ENCODE peak calls at places on chromosomes 13 and 19, in four cellular contexts. R is mesothelial cell of epicardium, Z is upper lobe of right lung, C is lower leg skin. I is an unnamed sample.

GRCh38 chr13:36480726-36481485 is 48.6 kb downstream of the CCNA1 start:
- DNase-seq in R (no peak), C (no peak), Z (no peak), I (no peak)

GRCh38 chr13:73412933-73413332 is 354.1 kb downstream of the KLF5 start:
- DNase-seq in C (no peak), R (no peak), Z (no peak), I (no peak)

GRCh38 chr13:101695870-101696516 is 243.5 kb downstream of the ITGBL1 start:
- DNase-seq in C (no peak), R (no peak), Z (no peak), I (no peak)

GRCh38 chr13:41061914-41062837 is 867 bp downstream of the WBP4 start:
- DNase-seq in C (no peak), Z (no peak), R (no peak), I (no peak)

GRCh38 chr13:51806571-51806970 is 2.6 kb upstream of the DHRS12 start:
- DNase-seq in R (no peak), Z (no peak), C (no peak), I (no peak)

GRCh38 chr19:21848706-21849105 is 12.7 kb upstream of the ZNF43 start:
- DNase-seq in R (no peak), C (no peak), Z (no peak), I (no peak)

GRCh38 chr13:27406178-27406939 is 18.1 kb upstream of the GTF3A start:
- DNase-seq in R (no peak), Z (no peak), C (peak), I (no peak)

GRCh38 chr13:43915451-43915850 is 35.7 kb downstream of the LACC1 start:
- DNase-seq in R (no peak), C (no peak), Z (no peak), I (no peak)

GRCh38 chr13:40171566-40171965 is 494.9 kb downstream of the FOXO1 start:
- DNase-seq in R (no peak), Z (no peak), C (no peak), I (no peak)

GRCh38 chr19:53165691-53166091 is 6.8 kb upstream of the ZNF347 start:
- DNase-seq in Z (no peak), C (no peak), R (no peak), I (no peak)

GRCh38 chr19:29326351-29326750 is 113.4 kb upstream of the UQCRFS1 start:
- DNase-seq in R (no peak), C (peak), Z (no peak), I (no peak)

GRCh38 chr19:45814851-45815481 is at the start of gene RSPH6A:
- DNase-seq in C (no peak), R (no peak), Z (no peak), I (peak)

GRCh38 chr13:106958690-106959089 is 390.8 kb upstream of the ARGLU1 start:
- DNase-seq in C (no peak), Z (no peak), R (no peak), I (no peak)

GRCh38 chr19:56333506-56333905 is 18.9 kb upstream of the ZSCAN5A start:
- DNase-seq in C (no peak), R (no peak), Z (no peak), I (no peak)

GRCh38 chr13:94617389-94618000 is 15.8 kb downstream of the GPR180 start:
- DNase-seq in C (no peak), Z (no peak), R (no peak), I (no peak)

GRCh38 chr19:768424-768823 is 17.5 kb downstream of the MISP start:
- DNase-seq in C (no peak), R (no peak), Z (no peak), I (no peak)

GRCh38 chr19:38093154-38093553 is 130.9 kb downstream of the DPF1 start:
- DNase-seq in Z (no peak), C (no peak), R (no peak), I (no peak)

GRCh38 chr13:37068962-37069361 is 9.5 kb upstream of the SUPT20H start:
- DNase-seq in R (no peak), C (no peak), Z (no peak), I (no peak)

GRCh38 chr19:42191855-42192254 is 25.6 kb downstream of the DEDD2 start:
- DNase-seq in R (no peak), C (no peak), Z (no peak), I (no peak)

GRCh38 chr13:77584111-77584510 is 48.6 kb downstream of the SCEL start:
- DNase-seq in R (no peak), Z (no peak), C (peak), I (no peak)

GRCh38 chr13:99446242-99446641 is 55.0 kb upstream of the TM9SF2 start:
- DNase-seq in C (no peak), Z (no peak), R (no peak), I (no peak)
- TF ChIP-seq CTCF in C (no peak), Z (no peak), R (no peak), I (no peak)

GRCh38 chr19:49118565-49119410 is at the start of gene C19orf73:
- DNase-seq in R (peak), Z (peak), C (peak), I (peak)
- TF ChIP-seq CTCF in R (no peak), Z (peak), C (no peak), I (peak)

DNA sequence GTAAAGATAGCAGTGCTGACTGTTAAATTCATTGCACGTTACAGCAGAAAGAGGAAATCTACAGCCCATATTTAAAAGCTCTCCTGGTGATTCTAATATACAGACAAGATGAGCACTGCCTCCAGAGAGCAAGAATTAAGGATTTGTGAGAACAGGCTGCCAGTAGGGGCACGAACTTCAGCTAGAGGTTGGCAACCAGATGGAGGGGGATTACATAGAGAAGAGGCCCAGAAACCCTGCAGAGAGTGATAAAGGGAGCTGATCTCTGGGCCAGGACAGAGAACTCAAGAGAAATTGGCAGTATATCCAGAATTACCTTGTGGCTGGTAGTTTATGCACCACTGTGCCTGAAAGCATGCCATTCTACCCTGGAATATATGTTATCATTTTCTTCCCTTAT is 144.8 kb downstream of the UFM1 start:
- DNase-seq in C (no peak), R (no peak), Z (no peak), I (no peak)
- TF ChIP-seq CTCF in C (no peak), R (no peak), Z (no peak), I (no peak)

GRCh38 chr19:54179921-54180452 is 7.0 kb upstream of the TMC4 start:
- DNase-seq in C (no peak), Z (no peak), R (no peak), I (no peak)
- TF ChIP-seq CTCF in C (no peak), Z (no peak), R (no peak), I (peak)

DNA sequence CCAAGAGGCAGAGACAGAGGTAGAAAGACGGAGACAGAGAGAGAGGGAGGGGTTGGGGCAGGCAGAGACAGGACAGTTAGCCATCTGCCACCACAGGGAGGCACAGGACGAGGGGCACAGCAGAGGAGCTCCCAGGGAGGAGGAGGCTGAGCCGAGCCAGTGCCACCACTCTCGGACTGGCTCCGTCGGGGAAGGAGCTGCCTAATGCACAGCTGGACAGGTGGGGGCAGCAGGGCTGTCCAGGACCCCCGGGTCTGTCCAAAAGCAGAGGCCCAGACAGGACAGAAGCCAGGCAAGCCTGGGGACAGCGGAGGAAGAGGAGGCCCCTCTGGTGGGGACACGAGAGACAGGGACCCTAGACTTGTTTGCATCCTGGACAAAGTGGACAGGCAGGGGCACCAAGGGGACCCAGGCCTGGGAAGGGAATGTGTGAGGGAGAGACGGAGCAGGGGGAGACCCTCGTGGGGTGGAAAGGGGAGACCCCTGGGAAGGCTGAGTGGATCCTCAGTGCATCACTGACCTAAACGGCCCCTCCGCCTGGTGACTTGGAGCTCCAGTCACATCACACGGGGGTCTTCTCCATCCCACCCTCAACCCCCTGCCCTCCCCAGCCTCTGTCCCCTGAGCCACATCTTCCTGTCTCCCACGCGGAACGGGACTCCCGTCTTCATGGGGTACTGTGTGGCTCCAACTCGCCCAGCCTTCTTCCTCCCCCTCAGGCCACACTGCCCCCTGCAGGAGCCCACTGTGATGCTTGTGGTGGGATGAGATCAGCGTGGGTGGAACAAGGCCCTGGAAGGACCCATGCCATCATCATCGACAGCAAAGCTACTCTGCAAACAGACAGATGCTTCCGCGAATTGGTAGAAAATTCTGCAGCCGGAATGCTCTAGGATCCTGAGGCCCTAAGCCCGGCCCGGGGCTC is 889 bp downstream of the F10 start:
- DNase-seq in R (no peak), Z (no peak), C (peak), I (no peak)
- TF ChIP-seq CTCF in R (no peak), Z (no peak), C (no peak), I (no peak)